ENCODE peak calls at places on chromosomes 6 and 20, in seven cellular contexts. One of them, this sample, is unnamed. For H3K4me1, the result is how much of the 10 kb centered on the place peaks cover.

GRCh38 chr20:51497542-51498467 is 44.7 kb downstream of the NFATC2 start:
- DNase-seq in aorta: no peak
- DNase-seq in uterus: no peak
- DNase-seq in sigmoid colon: no peak
- DNase-seq in right atrium auricular region: no peak
- DNase-seq in mammary epithelial cell: peak
- DNase-seq in GM23338: no peak
- DNase-seq in this sample: no peak

GRCh38 chr6:168192901-168193815 is 114.1 kb upstream of the FRMD1 start:
- DNase-seq in aorta: no peak
- DNase-seq in uterus: peak
- DNase-seq in sigmoid colon: peak
- DNase-seq in right atrium auricular region: no peak
- DNase-seq in mammary epithelial cell: no peak
- DNase-seq in GM23338: no peak
- DNase-seq in this sample: no peak

GRCh38 chr20:19047951-19048296 is 164.5 kb upstream of the SLC24A3 start:
- DNase-seq in aorta: no peak
- DNase-seq in uterus: no peak
- DNase-seq in sigmoid colon: no peak
- DNase-seq in right atrium auricular region: no peak
- DNase-seq in mammary epithelial cell: no peak
- DNase-seq in GM23338: no peak
- DNase-seq in this sample: no peak

GRCh38 chr6:149060300-149060984 is 257.1 kb upstream of the TAB2 start:
- DNase-seq in aorta: no peak
- DNase-seq in uterus: no peak
- DNase-seq in sigmoid colon: no peak
- DNase-seq in right atrium auricular region: no peak
- DNase-seq in mammary epithelial cell: no peak
- DNase-seq in GM23338: no peak
- DNase-seq in this sample: no peak

GRCh38 chr6:42545226-42545773 is 18.5 kb upstream of the UBR2 start:
- DNase-seq in aorta: no peak
- DNase-seq in uterus: no peak
- DNase-seq in sigmoid colon: no peak
- DNase-seq in right atrium auricular region: no peak
- DNase-seq in mammary epithelial cell: no peak
- DNase-seq in GM23338: no peak
- DNase-seq in this sample: no peak

GRCh38 chr6:157519255-157520116 is 138.5 kb downstream of the ZDHHC14 start:
- DNase-seq in aorta: no peak
- DNase-seq in uterus: no peak
- DNase-seq in sigmoid colon: no peak
- DNase-seq in right atrium auricular region: no peak
- DNase-seq in mammary epithelial cell: peak
- DNase-seq in GM23338: no peak
- DNase-seq in this sample: no peak

GRCh38 chr6:165920896-165921671 is 246.6 kb downstream of the TBXT start:
- DNase-seq in aorta: no peak
- DNase-seq in uterus: no peak
- DNase-seq in sigmoid colon: no peak
- DNase-seq in right atrium auricular region: no peak
- DNase-seq in mammary epithelial cell: no peak
- DNase-seq in GM23338: no peak
- DNase-seq in this sample: no peak

GRCh38 chr20:48051810-48052491 is 266.7 kb upstream of the SULF2 start:
- DNase-seq in aorta: no peak
- DNase-seq in uterus: no peak
- DNase-seq in sigmoid colon: no peak
- DNase-seq in right atrium auricular region: no peak
- DNase-seq in mammary epithelial cell: peak
- DNase-seq in GM23338: peak
- DNase-seq in this sample: no peak

GRCh38 chr20:63896136-63896890 is 1.4 kb downstream of the DNAJC5 start:
- DNase-seq in aorta: no peak
- DNase-seq in uterus: no peak
- DNase-seq in sigmoid colon: no peak
- DNase-seq in right atrium auricular region: peak
- DNase-seq in mammary epithelial cell: peak
- DNase-seq in GM23338: peak
- DNase-seq in this sample: peak

GRCh38 chr20:18031050-18031449 is 26.7 kb downstream of the OVOL2 start:
- DNase-seq in aorta: no peak
- DNase-seq in uterus: no peak
- DNase-seq in sigmoid colon: no peak
- DNase-seq in right atrium auricular region: no peak
- DNase-seq in mammary epithelial cell: no peak
- DNase-seq in GM23338: no peak
- DNase-seq in this sample: no peak

GRCh38 chr6:84459401-84459800 is 232.0 kb upstream of the CEP162 start:
- DNase-seq in aorta: no peak
- DNase-seq in uterus: no peak
- DNase-seq in sigmoid colon: no peak
- DNase-seq in right atrium auricular region: no peak
- DNase-seq in mammary epithelial cell: no peak
- DNase-seq in GM23338: no peak
- DNase-seq in this sample: no peak

GRCh38 chr6:10412165-10412947 is 2.5 kb downstream of the TFAP2A start:
- DNase-seq in aorta: no peak
- DNase-seq in uterus: no peak
- DNase-seq in sigmoid colon: no peak
- DNase-seq in right atrium auricular region: no peak
- DNase-seq in mammary epithelial cell: peak
- DNase-seq in GM23338: peak
- DNase-seq in this sample: peak

GRCh38 chr20:50371878-50372769 is 138.1 kb upstream of the PTPN1 start:
- DNase-seq in aorta: no peak
- DNase-seq in uterus: no peak
- DNase-seq in sigmoid colon: no peak
- DNase-seq in right atrium auricular region: no peak
- DNase-seq in mammary epithelial cell: peak
- DNase-seq in GM23338: no peak
- DNase-seq in this sample: no peak

GRCh38 chr6:3841711-3842565 is 7.2 kb upstream of the FAM50B start:
- DNase-seq in aorta: peak
- DNase-seq in uterus: no peak
- DNase-seq in sigmoid colon: no peak
- DNase-seq in right atrium auricular region: no peak
- DNase-seq in mammary epithelial cell: peak
- DNase-seq in GM23338: no peak
- DNase-seq in this sample: no peak

GRCh38 chr6:39924283-39924682 is 10.0 kb downstream of the MOCS1 start:
- DNase-seq in aorta: no peak
- DNase-seq in uterus: no peak
- DNase-seq in sigmoid colon: no peak
- DNase-seq in right atrium auricular region: no peak
- DNase-seq in mammary epithelial cell: no peak
- DNase-seq in GM23338: no peak
- DNase-seq in this sample: no peak

GRCh38 chr20:25020901-25021301 is 28.4 kb upstream of the APMAP start:
- DNase-seq in aorta: peak
- DNase-seq in uterus: no peak
- DNase-seq in sigmoid colon: peak
- DNase-seq in right atrium auricular region: no peak
- DNase-seq in mammary epithelial cell: no peak
- DNase-seq in GM23338: no peak
- DNase-seq in this sample: no peak

GRCh38 chr6:117840541-117840983 is 66.5 kb upstream of the SLC35F1 start:
- DNase-seq in aorta: no peak
- DNase-seq in uterus: no peak
- DNase-seq in sigmoid colon: no peak
- DNase-seq in right atrium auricular region: no peak
- DNase-seq in mammary epithelial cell: peak
- DNase-seq in GM23338: peak
- DNase-seq in this sample: no peak

GRCh38 chr6:163416640-163417253 is 2.2 kb downstream of the QKI start:
- DNase-seq in aorta: no peak
- DNase-seq in uterus: no peak
- DNase-seq in sigmoid colon: peak
- DNase-seq in right atrium auricular region: no peak
- DNase-seq in mammary epithelial cell: peak
- DNase-seq in GM23338: peak
- DNase-seq in this sample: no peak

GRCh38 chr20:35731862-35732643 is 10.0 kb downstream of the RBM39 start:
- DNase-seq in aorta: no peak
- DNase-seq in uterus: no peak
- DNase-seq in sigmoid colon: no peak
- DNase-seq in right atrium auricular region: no peak
- DNase-seq in mammary epithelial cell: no peak
- DNase-seq in GM23338: no peak
- DNase-seq in this sample: no peak
- H3K4me3 ChIP-seq in aorta: no peak
- H3K4me3 ChIP-seq in uterus: no peak
- H3K4me3 ChIP-seq in sigmoid colon: no peak
- H3K4me3 ChIP-seq in right atrium auricular region: no peak
- H3K4me3 ChIP-seq in mammary epithelial cell: no peak
- H3K4me3 ChIP-seq in GM23338: no peak
- H3K4me3 ChIP-seq in this sample: no peak

DNA sequence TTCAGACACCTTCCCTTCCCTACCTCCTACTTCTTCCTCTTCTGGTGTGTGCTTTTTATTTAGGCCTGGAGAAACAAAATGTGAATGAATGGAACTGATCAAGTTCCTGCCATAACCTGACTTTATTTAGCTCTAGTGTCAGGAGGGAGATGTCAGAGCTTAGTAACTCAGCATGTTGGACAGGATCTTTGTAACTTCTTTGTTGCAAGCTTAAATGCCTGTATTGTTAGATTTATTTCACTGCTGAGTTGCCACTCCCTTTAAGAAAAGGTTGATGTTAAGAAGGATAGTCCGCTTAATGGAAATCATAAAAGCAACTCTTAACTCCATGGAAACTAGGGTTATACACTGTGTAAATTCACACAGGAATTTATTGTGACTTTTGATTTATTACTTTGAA is 2.2 kb downstream of the FAM120B start:
- DNase-seq in aorta: no peak
- DNase-seq in uterus: no peak
- DNase-seq in sigmoid colon: no peak
- DNase-seq in right atrium auricular region: no peak
- DNase-seq in mammary epithelial cell: no peak
- DNase-seq in GM23338: no peak
- DNase-seq in this sample: no peak
- H3K4me1 ChIP-seq in aorta: under half
- H3K4me1 ChIP-seq in uterus: under half
- H3K4me1 ChIP-seq in sigmoid colon: under half
- H3K4me1 ChIP-seq in right atrium auricular region: half or more
- H3K4me1 ChIP-seq in mammary epithelial cell: under half
- H3K4me1 ChIP-seq in GM23338: under half
- H3K4me1 ChIP-seq in this sample: under half

DNA sequence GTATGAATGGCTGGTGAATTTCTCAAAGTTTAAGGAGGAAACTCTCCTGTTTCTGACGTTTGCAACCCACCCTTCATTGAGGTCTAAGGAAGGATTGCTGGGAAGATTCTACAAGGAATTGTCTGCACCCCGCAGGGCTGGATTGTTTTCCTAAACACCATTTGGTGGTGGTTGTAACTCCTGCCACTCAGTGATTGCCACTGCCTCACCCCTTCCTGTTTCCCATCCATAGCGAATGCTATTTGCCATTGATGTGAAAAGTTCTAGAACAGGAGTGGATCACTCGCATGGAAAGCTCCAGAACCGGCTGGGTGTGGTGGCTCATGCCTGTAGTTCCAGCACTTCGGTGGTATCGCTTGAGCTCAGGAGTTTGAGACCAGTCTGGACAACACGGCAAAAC is 8.7 kb upstream of the DSP start:
- DNase-seq in aorta: no peak
- DNase-seq in uterus: no peak
- DNase-seq in sigmoid colon: no peak
- DNase-seq in right atrium auricular region: no peak
- DNase-seq in mammary epithelial cell: no peak
- DNase-seq in GM23338: peak
- DNase-seq in this sample: no peak
- H3K27ac ChIP-seq in aorta: no peak
- H3K27ac ChIP-seq in uterus: no peak
- H3K27ac ChIP-seq in sigmoid colon: no peak
- H3K27ac ChIP-seq in right atrium auricular region: no peak
- H3K27ac ChIP-seq in mammary epithelial cell: peak
- H3K27ac ChIP-seq in GM23338: no peak
- H3K27ac ChIP-seq in this sample: no peak

GRCh38 chr20:35286899-35287508 is 2.4 kb upstream of the EIF6 start:
- DNase-seq in aorta: peak
- DNase-seq in uterus: no peak
- DNase-seq in sigmoid colon: no peak
- DNase-seq in right atrium auricular region: no peak
- DNase-seq in mammary epithelial cell: no peak
- DNase-seq in GM23338: no peak
- DNase-seq in this sample: no peak
- H3K4me3 ChIP-seq in aorta: no peak
- H3K4me3 ChIP-seq in uterus: no peak
- H3K4me3 ChIP-seq in sigmoid colon: no peak
- H3K4me3 ChIP-seq in right atrium auricular region: no peak
- H3K4me3 ChIP-seq in mammary epithelial cell: no peak
- H3K4me3 ChIP-seq in GM23338: no peak
- H3K4me3 ChIP-seq in this sample: no peak

GRCh38 chr6:130734161-130734560 is 93.0 kb upstream of the SMLR1 start:
- DNase-seq in aorta: no peak
- DNase-seq in uterus: no peak
- DNase-seq in sigmoid colon: no peak
- DNase-seq in right atrium auricular region: no peak
- DNase-seq in mammary epithelial cell: no peak
- DNase-seq in GM23338: no peak
- DNase-seq in this sample: no peak
- H3K4me1 ChIP-seq in aorta: under half
- H3K4me1 ChIP-seq in uterus: under half
- H3K4me1 ChIP-seq in sigmoid colon: under half
- H3K4me1 ChIP-seq in right atrium auricular region: under half
- H3K4me1 ChIP-seq in mammary epithelial cell: under half
- H3K4me1 ChIP-seq in GM23338: under half
- H3K4me1 ChIP-seq in this sample: under half

DNA sequence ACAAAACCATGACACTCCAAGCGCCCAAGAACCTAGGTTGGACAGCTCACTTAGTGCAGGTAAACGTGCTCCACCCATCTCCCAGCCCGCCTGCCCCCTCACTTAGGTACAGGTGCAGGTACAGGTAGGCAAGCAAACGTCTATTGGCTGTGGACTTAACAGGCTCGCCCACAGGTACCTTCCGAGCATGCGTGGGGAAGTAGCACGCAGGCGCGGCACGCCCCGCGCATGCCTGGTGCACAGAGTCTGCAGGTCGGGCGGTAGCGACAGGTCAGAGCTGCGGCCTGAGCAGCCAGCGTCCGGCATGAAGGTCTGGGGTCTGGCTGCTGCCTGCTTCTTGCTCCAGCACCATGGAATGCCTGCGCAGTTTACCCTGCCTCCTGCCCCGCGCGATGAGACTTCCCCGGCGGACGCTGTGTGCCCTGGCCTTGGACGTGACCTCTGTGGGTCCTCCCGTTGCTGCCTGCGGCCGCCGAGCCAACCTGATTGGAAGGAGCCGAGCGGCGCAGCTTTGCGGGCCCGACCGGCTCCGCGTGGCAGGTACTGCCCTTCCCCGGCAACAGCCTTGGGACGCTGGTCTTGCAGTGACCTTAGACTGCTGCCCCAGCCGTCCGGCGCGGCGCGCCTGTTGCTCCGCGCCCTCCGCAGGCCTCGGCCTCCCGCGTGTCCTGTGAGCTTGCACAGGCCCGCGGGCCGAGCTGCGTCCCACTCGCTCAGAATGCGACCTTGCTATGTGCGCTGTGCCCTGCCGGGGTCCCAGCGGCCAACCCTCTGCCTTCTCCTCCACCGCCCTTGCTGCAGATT is at the start of gene MRS2:
- DNase-seq in aorta: peak
- DNase-seq in uterus: peak
- DNase-seq in sigmoid colon: peak
- DNase-seq in right atrium auricular region: peak
- DNase-seq in mammary epithelial cell: peak
- DNase-seq in GM23338: peak
- DNase-seq in this sample: peak
- H3K27ac ChIP-seq in aorta: peak
- H3K27ac ChIP-seq in uterus: peak
- H3K27ac ChIP-seq in sigmoid colon: peak
- H3K27ac ChIP-seq in right atrium auricular region: peak
- H3K27ac ChIP-seq in mammary epithelial cell: peak
- H3K27ac ChIP-seq in GM23338: peak
- H3K27ac ChIP-seq in this sample: peak

This sample was measured in right cardiac atrium.